ENCODE peak calls at places on chromosomes 12 and 14, in six cellular contexts. O, V, J, B, A and M are unnamed samples.

GRCh38 chr14:56244138-56244789 is 126.1 kb downstream of the PELI2 start:
- DNase-seq in O (no peak), B (no peak), A (no peak), J (no peak), V (no peak), M (no peak)

GRCh38 chr12:110156766-110157165 is 32.6 kb downstream of the IFT81 start:
- DNase-seq in B (no peak), V (no peak), A (no peak), O (no peak), J (no peak), M (no peak)

GRCh38 chr14:84482256-84483071 is 1047.5 kb upstream of the FLRT2 start:
- DNase-seq in A (no peak), O (no peak), B (no peak), J (no peak), V (no peak), M (no peak)

GRCh38 chr12:110079477-110080400 is 31.4 kb upstream of the C12orf76 start:
- DNase-seq in V (no peak), O (no peak), B (peak; percentile 17), J (no peak), A (no peak), M (peak; percentile 16)

GRCh38 chr14:101294136-101294535 is 267.2 kb upstream of the DIO3 start:
- DNase-seq in A (no peak), V (no peak), J (no peak), B (no peak), O (no peak), M (no peak)

GRCh38 chr12:51884676-51885229 is 3.1 kb upstream of the ANKRD33 start:
- DNase-seq in O (no peak), A (no peak), B (no peak), V (no peak), J (no peak), M (no peak)

GRCh38 chr12:113334786-113335539 is at the start of gene SLC8B1:
- DNase-seq in B (peak; percentile 85), V (peak; percentile 92), O (peak; percentile 13), J (peak; percentile 99), A (peak; percentile 96), M (peak; percentile 88)

GRCh38 chr14:88895116-88895515 is 70.7 kb downstream of the TTC8 start:
- DNase-seq in J (no peak), V (no peak), A (no peak), B (no peak), O (no peak), M (no peak)

GRCh38 chr12:100229036-100229635 is 28.5 kb downstream of the ACTR6 start:
- DNase-seq in V (no peak), O (no peak), J (no peak), B (no peak), A (no peak), M (no peak)

GRCh38 chr12:12628013-12628412 is 16.3 kb downstream of the CREBL2 start:
- DNase-seq in B (no peak), J (no peak), V (no peak), O (no peak), A (no peak), M (no peak)

GRCh38 chr12:100154472-100155247 is 12.0 kb upstream of the BLTP3B start:
- DNase-seq in A (peak; percentile 71), B (peak; percentile 47), J (no peak), O (no peak), V (peak; percentile 45), M (peak; percentile 68)

GRCh38 chr12:49706351-49707126 is 666 bp downstream of the FMNL3 start:
- DNase-seq in J (no peak), B (no peak), V (peak; percentile 41), A (peak; percentile 70), O (no peak), M (peak; percentile 17)

GRCh38 chr12:108430926-108431325 is 84.2 kb upstream of the FICD start:
- DNase-seq in B (no peak), J (no peak), V (no peak), A (no peak), O (no peak), M (no peak)

GRCh38 chr14:34794217-34794616 is 79.8 kb upstream of the CFL2 start:
- DNase-seq in V (no peak), A (no peak), B (no peak), O (no peak), J (no peak), M (no peak)

GRCh38 chr12:13536219-13536910 is 339.8 kb downstream of the EMP1 start:
- DNase-seq in A (no peak), B (no peak), V (no peak), O (no peak), J (no peak), M (no peak)

GRCh38 chr14:90548455-90548854 is 151.6 kb downstream of the CALM1 start:
- DNase-seq in O (no peak), A (no peak), V (no peak), B (no peak), J (no peak), M (no peak)

GRCh38 chr12:109714141-109714912 is 702 bp downstream of the FAM222A start:
- DNase-seq in V (peak; percentile 59), O (peak; percentile 16), B (peak; percentile 57), A (peak; percentile 86), J (peak; percentile 92), M (peak; percentile 83)

DNA sequence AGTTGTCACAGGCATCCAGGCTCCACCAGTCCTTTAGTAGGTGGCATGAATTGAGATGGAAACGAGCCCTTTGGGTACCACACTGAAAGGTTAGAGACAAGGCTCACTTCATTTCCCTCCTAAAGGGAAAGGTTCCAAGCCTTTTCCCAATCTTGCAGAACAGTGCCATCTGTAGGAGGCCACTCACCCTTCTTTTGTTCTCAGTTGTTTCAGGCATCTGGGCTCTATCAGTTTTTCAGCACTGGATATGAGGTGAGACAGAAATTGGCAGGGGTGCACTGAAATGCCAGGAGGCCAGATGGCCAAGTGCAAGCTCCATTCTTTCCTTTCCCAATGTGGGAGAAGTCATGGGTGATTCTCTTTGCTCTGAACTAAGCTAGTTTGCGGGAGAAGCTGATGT is 15.2 kb downstream of the FBXO33 start:
- DNase-seq in O (no peak), V (no peak), J (no peak), B (no peak), A (no peak), M (no peak)
- TF ChIP-seq CTCF in O (no peak), V (no peak), J (no peak), B (no peak), A (no peak), M (no peak)

GRCh38 chr12:130606245-130606644 is 109.9 kb downstream of the RIMBP2 start:
- DNase-seq in A (no peak), J (peak; percentile 15), O (no peak), V (no peak), B (no peak), M (no peak)
- H3K27me3 ChIP-seq in A (no peaks in the 10 kb centered on the region), J (no peaks in the 10 kb centered on the region), O (no peaks in the 10 kb centered on the region), V (no peaks in the 10 kb centered on the region), B (no peaks in the 10 kb centered on the region), M (no peaks in the 10 kb centered on the region)

DNA sequence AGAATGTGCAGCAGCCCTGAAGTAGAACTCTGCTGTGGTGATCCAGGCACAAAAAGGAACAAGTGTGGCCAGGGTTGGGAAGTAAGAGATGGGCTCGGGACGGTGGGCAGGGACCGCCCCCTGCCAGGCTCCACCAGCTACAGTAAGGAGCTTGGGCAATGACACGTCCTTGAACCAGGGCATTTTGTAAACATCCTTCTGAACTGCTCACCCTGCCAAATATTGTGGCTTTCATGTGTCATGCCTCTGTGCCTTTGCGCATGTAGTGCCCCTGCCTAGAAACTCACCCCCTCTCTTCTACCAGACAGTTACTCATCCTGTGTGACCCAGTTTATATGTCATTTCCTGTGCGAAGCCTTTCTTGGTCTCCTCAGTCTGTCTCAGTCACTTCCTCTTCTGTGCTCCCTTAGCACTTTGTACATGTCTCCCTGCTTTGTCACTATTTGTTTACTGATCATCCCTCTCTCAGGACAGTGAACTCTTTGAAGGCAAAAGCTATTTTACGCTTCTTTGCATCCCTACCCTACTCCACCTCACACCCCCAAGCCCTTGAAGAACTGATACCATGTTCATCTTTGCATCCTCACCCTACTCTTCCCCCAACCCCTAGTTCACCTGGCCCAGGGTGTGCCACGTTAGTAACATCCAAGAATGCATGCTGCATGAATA is 108.9 kb upstream of the PLEKHG7 start:
- DNase-seq in V (no peak), A (no peak), J (peak; percentile 83), O (no peak), B (peak; percentile 28), M (peak; percentile 13)
- TF ChIP-seq POLR2A in V (no peak), A (no peak), J (no peak), O (no peak), B (no peak), M (no peak)

DNA sequence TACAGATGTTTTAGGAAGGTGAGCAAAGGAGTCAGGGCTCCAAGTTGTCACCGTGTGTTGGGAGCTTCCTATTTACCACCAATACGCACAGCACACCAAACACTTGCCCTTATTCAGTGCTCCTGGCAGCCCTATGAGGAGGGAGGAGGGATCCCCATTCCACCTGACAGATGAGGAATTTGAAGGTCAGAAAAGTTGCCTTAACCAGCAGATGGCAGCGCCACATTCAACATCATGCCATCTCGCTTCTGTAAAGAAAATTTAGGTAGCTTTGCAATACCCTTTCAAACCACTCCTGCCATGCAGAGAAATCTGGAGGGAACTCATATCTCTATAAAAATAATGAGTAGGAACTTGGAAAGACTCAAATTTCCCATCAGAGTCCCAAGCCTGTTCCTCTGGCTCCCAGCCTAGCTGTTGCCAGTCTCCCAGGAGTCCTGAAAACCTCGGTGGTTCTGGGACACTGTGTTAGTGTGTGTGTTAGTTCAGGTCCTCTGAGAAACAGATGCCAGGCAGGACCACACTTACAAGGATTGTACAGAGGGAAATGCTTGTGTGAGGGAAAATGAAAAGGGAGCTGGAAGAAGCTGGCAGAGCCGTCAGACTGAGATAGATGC is 410.5 kb downstream of the MED13L start:
- DNase-seq in V (no peak), J (no peak), O (no peak), B (no peak), A (no peak), M (no peak)
- TF ChIP-seq CTCF in V (no peak), J (no peak), O (no peak), B (no peak), A (no peak), M (no peak)

GRCh38 chr12:132549059-132549458 is 59.1 kb downstream of the FBRSL1 start:
- DNase-seq in V (no peak), B (no peak), O (no peak), A (no peak), J (no peak), M (no peak)
- H3K27me3 ChIP-seq in V (no peaks in the 10 kb centered on the region), B (no peaks in the 10 kb centered on the region), O (no peaks in the 10 kb centered on the region), A (no peaks in the 10 kb centered on the region), J (no peaks in the 10 kb centered on the region), M (no peaks in the 10 kb centered on the region)

DNA sequence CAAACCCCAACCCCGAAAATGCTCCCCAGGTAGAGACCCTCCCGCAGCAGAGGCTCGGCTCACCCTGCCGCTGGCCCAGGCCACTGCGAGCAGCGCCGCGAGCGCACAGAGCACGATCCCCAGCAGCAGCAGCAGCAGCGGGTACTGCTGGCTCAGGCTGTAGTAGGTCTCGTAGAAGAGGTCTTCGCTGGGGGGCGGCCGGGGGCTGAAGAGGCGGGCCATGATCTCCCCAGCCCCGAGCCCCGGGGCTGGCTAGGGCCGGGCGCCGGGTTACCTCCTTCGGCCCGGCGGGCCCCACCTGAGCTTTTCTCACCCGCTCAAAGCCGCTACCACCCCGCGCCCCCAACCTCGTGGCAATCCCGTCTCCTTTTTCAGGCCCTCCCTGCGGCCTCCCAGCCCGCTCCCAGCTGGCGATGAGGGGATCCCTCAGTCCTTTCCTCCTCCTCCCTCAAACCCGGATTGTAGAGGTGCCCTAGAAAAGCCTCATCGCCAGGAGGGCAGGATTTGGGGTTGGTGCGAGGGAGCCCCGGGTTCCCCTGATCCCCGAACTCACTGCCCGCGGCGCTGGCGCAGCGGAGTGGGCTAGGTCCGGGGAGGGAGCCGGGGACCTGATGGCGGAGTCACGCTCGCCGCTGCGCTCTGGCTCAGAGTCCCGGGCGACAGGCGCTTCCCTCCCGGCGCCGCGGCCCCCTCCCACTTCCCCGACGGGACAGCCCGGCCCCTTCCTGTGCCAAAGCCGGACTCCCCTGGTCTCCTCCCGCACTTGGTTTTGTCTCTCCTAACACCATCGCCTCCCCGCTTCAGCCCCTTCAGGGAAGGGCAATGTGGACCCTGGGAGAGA is at the start of gene ADCY4:
- DNase-seq in O (no peak), J (peak; percentile 89), V (no peak), A (no peak), B (no peak), M (no peak)
- TF ChIP-seq POLR2A in O (no peak), J (peak; percentile 34), V (peak; percentile 12), A (no peak), B (peak; percentile 22), M (peak; percentile 42)